ENCODE peak calls at places on chromosomes 5 and 9, in five cellular contexts. U is fibroblast of villous mesenchyme; K is CD8-positive, alpha-beta T cell; W is AG04450; L is choroid plexus epithelial cell. E is an unnamed sample.
A peak's percentile ranks its signal among the peaks of the same experiment; 100 is the strongest.

GRCh38 chr5:73693573-73694061 is 67.6 kb downstream of the ARHGEF28 start:
- DNase-seq in U (peak; percentile 48), K (no peak), W (peak; percentile 18), L (peak; percentile 74), E (peak; percentile 69)

GRCh38 chr9:75432888-75433287 is 344.6 kb downstream of the OSTF1 start:
- DNase-seq in U (no peak), K (no peak), W (no peak), L (no peak), E (no peak)

GRCh38 chr5:55063220-55063863 is 39.1 kb upstream of the GZMA start:
- DNase-seq in U (no peak), K (no peak), W (no peak), L (peak; percentile 9), E (peak; percentile 39)

GRCh38 chr5:127639804-127640203 is 9.1 kb upstream of the CTXN3 start:
- DNase-seq in U (no peak), K (no peak), W (no peak), L (no peak), E (no peak)

GRCh38 chr5:155530046-155530445 is 516.5 kb downstream of the KIF4B start:
- DNase-seq in U (no peak), K (no peak), W (no peak), L (no peak), E (no peak)

GRCh38 chr9:4117835-4118610 is 181.8 kb downstream of the GLIS3 start:
- DNase-seq in U (no peak), K (no peak), W (no peak), L (no peak), E (no peak)

GRCh38 chr5:149133795-149134777 is 7.2 kb upstream of the ABLIM3 start:
- DNase-seq in U (peak; percentile 70), K (no peak), W (no peak), L (peak; percentile 83), E (peak; percentile 85)

GRCh38 chr5:43661102-43661501 is 58.1 kb downstream of the NNT start:
- DNase-seq in U (peak; percentile 71), K (no peak), W (no peak), L (peak; percentile 80), E (peak; percentile 72)

GRCh38 chr9:113569472-113570060 is 106.0 kb downstream of the RGS3 start:
- DNase-seq in U (no peak), K (no peak), W (no peak), L (no peak), E (no peak)

GRCh38 chr5:77394064-77394716 is 97.9 kb downstream of the WDR41 start:
- DNase-seq in U (no peak), K (no peak), W (no peak), L (no peak), E (no peak)

GRCh38 chr9:2027761-2028160 is 12.6 kb downstream of the SMARCA2 start:
- DNase-seq in U (no peak), K (no peak), W (no peak), L (no peak), E (no peak)

DNA sequence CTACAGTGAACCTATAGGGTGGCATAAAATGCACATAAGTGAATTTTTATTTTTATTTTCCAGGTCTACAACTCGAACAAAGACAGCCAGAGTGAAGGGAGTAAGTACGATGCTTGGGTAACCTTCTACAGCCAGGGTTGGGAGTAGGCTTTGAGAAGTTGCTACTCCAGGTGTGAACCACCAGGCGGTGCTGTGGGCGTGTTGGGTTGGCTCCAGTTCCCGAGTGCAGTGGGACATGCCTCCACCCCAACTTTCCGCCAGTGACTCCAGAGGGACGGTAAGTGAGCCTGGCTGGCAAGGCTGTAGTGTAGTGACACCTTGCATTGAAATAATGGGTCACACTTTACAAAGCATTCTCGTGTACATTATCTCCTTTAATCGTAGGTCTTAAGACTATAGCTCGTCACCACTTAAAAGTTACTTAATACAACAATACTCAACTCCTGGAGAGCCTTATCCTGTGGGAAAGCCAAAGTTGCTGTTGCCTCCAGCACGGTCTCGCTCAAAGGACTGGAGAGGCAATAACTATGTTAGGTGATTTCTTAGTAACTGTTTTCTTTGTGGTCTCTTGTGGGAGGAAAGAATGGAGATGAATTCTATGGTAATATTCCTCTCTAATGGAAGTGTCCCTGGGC is 244.0 kb downstream of the ARHGAP26 start:
- DNase-seq in U (peak; percentile 22), K (no peak), W (no peak), L (peak; percentile 32), E (no peak)
- TF ChIP-seq CTCF in U (peak; percentile 53), K (no peak), W (peak; percentile 9), L (peak; percentile 60), E (peak; percentile 39)

GRCh38 chr9:33123632-33124031 is 43.5 kb downstream of the B4GALT1 start:
- DNase-seq in U (no peak), K (no peak), W (no peak), L (no peak), E (no peak)

GRCh38 chr9:33125871-33126822 is 41.0 kb downstream of the B4GALT1 start:
- DNase-seq in U (peak; percentile 58), K (no peak), W (no peak), L (no peak), E (peak; percentile 63)

GRCh38 chr9:33125441-33125840 is 41.7 kb downstream of the B4GALT1 start:
- DNase-seq in U (no peak), K (no peak), W (no peak), L (no peak), E (no peak)

GRCh38 chr9:33124046-33124445 is 43.1 kb downstream of the B4GALT1 start:
- DNase-seq in U (no peak), K (no peak), W (no peak), L (no peak), E (no peak)

DNA sequence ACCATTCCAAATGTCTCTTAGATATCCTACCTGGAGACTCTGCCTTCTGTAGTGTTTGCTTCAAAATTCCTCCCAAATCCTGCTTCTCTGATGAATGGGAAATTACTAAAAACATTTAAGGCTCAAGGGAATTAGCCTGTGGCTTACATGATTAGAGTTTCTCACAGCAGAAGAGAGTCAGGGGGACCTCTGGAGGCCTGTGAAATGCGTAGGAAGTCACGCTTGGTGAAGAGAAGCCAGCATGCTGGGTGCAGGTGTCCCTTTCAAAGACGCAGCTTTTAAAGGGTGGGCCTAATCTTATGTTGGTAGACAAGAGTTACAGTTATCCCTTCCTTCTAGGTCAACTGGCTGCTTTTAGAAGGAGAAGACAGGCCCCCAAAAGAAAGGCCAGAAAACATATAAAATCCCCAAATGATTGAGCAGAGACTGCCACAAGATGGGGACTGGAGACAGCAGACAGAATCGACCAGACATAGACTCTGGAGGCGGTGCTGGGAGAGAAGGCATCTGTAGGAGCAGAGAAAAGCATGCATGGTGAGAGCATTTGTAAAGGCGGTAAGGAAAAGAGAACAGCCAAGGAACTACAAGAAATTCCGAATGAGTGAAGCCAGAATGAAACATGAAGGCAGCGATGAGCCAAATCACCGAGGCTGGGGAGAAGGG is 42.3 kb downstream of the B4GALT1 start:
- DNase-seq in U (no peak), K (no peak), W (no peak), L (peak; percentile 17), E (no peak)
- TF ChIP-seq CTCF in U (no peak), K (no peak), W (no peak), L (peak; percentile 34), E (no peak)

GRCh38 chr9:123685489-123686083 is 244.3 kb downstream of the DENND1A start:
- DNase-seq in U (no peak), K (no peak), W (no peak), L (no peak), E (no peak)
- TF ChIP-seq CTCF in U (no peak), K (no peak), W (no peak), L (no peak), E (no peak)

GRCh38 chr9:76458903-76459690 is at the start of gene GCNT1:
- DNase-seq in U (peak; percentile 83), K (peak; percentile 86), W (no peak), L (peak; percentile 83), E (peak; percentile 67)

GRCh38 chr9:76464706-76465105 is 5.7 kb downstream of the GCNT1 start:
- DNase-seq in U (peak; percentile 27), K (no peak), W (no peak), L (peak; percentile 50), E (peak; percentile 32)

GRCh38 chr9:76463211-76463610 is 4.2 kb downstream of the GCNT1 start:
- DNase-seq in U (no peak), K (no peak), W (no peak), L (no peak), E (no peak)

GRCh38 chr9:76456202-76456926 is 2.6 kb upstream of the GCNT1 start:
- DNase-seq in U (peak; percentile 97), K (peak; percentile 21), W (peak; percentile 55), L (peak; percentile 64), E (peak; percentile 63)

DNA sequence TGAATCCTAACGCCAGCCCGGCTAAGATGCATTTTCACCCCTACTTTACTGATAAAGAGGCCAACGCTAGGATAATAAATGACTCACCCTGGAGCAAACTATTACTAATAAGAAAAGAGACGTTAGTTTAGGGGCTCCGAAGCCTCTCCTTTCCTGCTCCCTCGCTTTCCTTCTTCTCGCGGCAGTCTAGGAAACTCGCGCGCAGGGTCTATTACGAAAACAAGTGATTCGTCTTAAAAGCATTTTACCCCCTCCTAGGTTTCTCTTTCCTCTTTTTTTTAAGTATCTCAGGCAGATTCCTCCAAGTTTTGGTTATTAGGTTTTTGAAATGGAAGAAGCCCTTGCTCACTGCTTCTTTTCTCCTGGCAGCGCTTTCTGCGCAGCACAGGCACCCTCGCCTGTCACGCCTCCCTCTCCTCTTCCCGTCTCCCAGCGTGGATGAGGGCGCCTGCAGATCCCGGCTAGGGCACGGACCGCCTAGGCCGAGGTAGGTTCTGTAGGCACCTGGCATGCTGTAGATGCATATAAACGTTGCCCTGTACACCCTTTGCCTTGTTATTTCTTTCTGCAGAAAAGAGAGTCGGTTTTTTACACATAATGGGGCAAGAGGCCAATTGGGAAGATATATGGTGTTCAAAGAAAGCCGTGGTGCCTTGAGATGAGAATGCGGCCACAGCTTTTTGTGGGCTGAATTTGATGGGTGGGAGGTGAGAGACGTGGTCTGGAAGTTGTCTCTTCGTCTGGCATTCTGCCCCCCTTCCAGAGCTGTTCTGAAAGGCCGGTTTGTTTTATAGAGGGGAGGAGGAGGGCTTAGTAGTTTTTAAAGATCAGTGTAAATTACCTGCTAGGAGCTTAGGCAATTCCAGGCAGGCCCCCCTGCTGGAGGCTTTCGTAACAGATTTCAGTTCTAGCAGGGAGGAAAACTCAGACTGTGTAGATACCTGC is 981 bp downstream of the GCNT1 start:
- DNase-seq in U (peak; percentile 72), K (no peak), W (no peak), L (peak; percentile 75), E (peak; percentile 69)
- TF ChIP-seq CTCF in U (peak; percentile 49), K (no peak), W (peak; percentile 55), L (peak; percentile 65), E (peak; percentile 50)

GRCh38 chr5:20972419-20972925 is 984.5 kb upstream of the CDH18 start:
- DNase-seq in U (no peak), K (no peak), W (no peak), L (peak; percentile 62), E (peak; percentile 31)
- TF ChIP-seq CTCF in U (no peak), K (no peak), W (peak; percentile 42), L (peak; percentile 65), E (no peak)